ENCODE peak calls at places on chromosomes 16 and 17, in four cellular contexts. One of them, this sample, is unnamed.

GRCh38 chr16:57535680-57536305 is 578 bp downstream of the CCDC102A start:
- DNase-seq in HCT116: peak; percentile 79
- DNase-seq in astrocyte of the spinal cord: peak; percentile 89
- DNase-seq in GM20000: peak; percentile 99
- DNase-seq in this sample: peak; percentile 93

GRCh38 chr17:3762922-3763776 is 37.8 kb downstream of the ITGAE start:
- DNase-seq in astrocyte of the spinal cord: no peak
- DNase-seq in GM20000: peak; percentile 81
- DNase-seq in HCT116: no peak
- DNase-seq in this sample: no peak

GRCh38 chr17:64230551-64231408 is 32.3 kb downstream of the TEX2 start:
- DNase-seq in HCT116: no peak
- DNase-seq in astrocyte of the spinal cord: peak; percentile 93
- DNase-seq in GM20000: no peak
- DNase-seq in this sample: peak; percentile 21

GRCh38 chr16:87924041-87924851 is 12.1 kb downstream of the CA5A start:
- DNase-seq in GM20000: peak; percentile 88
- DNase-seq in astrocyte of the spinal cord: no peak
- DNase-seq in HCT116: no peak
- DNase-seq in this sample: peak; percentile 26

GRCh38 chr16:50602531-50603205 is 54.5 kb downstream of the NKD1 start:
- DNase-seq in GM20000: no peak
- DNase-seq in HCT116: no peak
- DNase-seq in astrocyte of the spinal cord: no peak
- DNase-seq in this sample: no peak

GRCh38 chr17:15447928-15448579 is 19.4 kb downstream of the CDRT4 start:
- DNase-seq in HCT116: no peak
- DNase-seq in astrocyte of the spinal cord: no peak
- DNase-seq in GM20000: no peak
- DNase-seq in this sample: no peak

GRCh38 chr17:3888343-3889171 is 4.3 kb downstream of the CAMKK1 start:
- DNase-seq in GM20000: no peak
- DNase-seq in HCT116: peak; percentile 72
- DNase-seq in astrocyte of the spinal cord: peak; percentile 95
- DNase-seq in this sample: peak; percentile 75

GRCh38 chr17:63696381-63696961 is 3.5 kb downstream of the LIMD2 start:
- DNase-seq in astrocyte of the spinal cord: peak; percentile 34
- DNase-seq in GM20000: peak; percentile 70
- DNase-seq in HCT116: peak; percentile 21
- DNase-seq in this sample: peak; percentile 79

GRCh38 chr17:28169621-28170349 is 127.3 kb downstream of the NLK start:
- DNase-seq in HCT116: no peak
- DNase-seq in GM20000: no peak
- DNase-seq in astrocyte of the spinal cord: no peak
- DNase-seq in this sample: no peak

DNA sequence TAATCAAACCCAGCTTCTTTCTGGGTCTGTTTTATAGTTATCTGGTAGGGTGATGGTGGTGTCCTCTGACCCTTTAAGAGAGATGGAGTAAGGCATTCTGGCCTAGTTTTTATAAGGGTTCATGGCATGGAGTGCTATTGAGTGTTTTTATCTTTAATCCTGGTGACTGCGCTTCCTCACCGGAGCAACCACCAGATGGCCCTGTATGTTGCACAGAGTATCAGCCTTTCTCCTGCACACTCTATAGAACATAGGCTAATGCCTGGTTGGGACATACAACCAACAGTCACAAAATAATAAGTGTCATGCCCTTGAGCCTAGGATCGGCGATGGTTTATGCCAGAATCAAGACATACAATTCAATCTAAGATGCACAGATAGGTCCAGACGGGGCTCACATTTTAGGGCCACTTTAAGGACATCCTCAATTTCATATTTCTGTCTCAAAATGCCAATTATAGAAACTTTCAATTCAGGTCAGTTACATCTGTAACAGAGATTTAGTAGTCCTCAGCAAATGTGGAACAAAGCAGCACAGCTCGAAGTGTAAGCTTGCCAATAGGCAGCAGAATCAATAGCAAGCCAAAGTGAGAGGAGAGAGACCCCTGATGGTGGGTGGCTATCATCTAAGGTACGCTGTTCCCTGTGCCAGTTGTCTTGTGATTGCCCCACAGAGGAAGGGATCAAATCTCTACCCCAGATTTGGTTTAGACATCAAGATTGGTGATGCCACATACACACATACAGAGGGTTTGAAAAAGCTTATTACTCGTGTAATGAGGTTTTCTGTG is 37.2 kb upstream of the HOXB9 start:
- DNase-seq in HCT116: no peak
- DNase-seq in astrocyte of the spinal cord: no peak
- DNase-seq in GM20000: no peak
- DNase-seq in this sample: no peak
- TF ChIP-seq CTCF in HCT116: peak; percentile 44
- TF ChIP-seq CTCF in astrocyte of the spinal cord: peak; percentile 34
- TF ChIP-seq CTCF in GM20000: no peak
- TF ChIP-seq CTCF in this sample: peak; percentile 52

DNA sequence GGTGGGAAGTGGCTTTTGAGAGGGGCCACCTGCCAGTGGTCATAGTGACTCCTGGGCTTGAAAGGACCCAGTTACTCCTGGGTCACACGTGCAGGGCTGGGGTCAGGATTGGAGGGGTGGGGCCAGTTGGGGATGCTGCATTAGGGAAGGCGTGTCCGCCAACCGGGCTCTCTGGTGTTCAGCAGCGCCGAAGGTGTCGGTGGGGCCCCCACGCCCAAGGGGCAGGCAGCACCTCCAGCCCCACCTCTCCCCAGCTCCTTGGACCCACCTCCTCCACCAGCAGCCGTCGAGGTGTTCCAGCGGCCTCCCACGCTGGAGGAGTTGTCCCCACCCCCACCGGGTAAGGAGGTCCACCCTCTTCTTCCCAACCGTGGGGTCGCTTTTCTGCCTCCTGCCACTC is 9.5 kb downstream of the ABI3 start:
- DNase-seq in astrocyte of the spinal cord: no peak
- DNase-seq in HCT116: no peak
- DNase-seq in GM20000: no peak
- DNase-seq in this sample: no peak
- TF ChIP-seq CTCF in astrocyte of the spinal cord: no peak
- TF ChIP-seq CTCF in HCT116: no peak
- TF ChIP-seq CTCF in GM20000: no peak
- TF ChIP-seq CTCF in this sample: no peak

DNA sequence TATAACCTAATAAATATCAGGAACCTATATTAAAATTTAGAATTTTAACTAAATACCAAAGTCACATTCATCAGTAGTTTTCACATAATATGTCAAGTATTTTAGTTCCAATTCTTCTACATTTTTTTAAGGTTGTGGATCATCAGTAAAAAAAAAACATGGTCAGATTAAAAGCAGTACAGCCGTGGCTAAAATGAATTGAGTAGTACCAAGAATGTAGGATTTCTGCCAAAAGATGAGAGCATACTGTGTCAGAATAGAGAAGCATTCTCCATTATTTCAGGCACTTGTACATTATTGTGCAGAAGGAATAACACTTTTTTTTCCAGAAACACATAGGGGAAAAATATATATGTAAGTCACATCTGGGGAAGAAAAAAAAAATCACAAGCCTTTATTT is 1176.1 kb downstream of the CDH11 start:
- DNase-seq in HCT116: no peak
- DNase-seq in GM20000: no peak
- DNase-seq in astrocyte of the spinal cord: peak; percentile 1
- DNase-seq in this sample: no peak
- TF ChIP-seq CTCF in HCT116: no peak
- TF ChIP-seq CTCF in GM20000: no peak
- TF ChIP-seq CTCF in astrocyte of the spinal cord: no peak
- TF ChIP-seq CTCF in this sample: no peak

DNA sequence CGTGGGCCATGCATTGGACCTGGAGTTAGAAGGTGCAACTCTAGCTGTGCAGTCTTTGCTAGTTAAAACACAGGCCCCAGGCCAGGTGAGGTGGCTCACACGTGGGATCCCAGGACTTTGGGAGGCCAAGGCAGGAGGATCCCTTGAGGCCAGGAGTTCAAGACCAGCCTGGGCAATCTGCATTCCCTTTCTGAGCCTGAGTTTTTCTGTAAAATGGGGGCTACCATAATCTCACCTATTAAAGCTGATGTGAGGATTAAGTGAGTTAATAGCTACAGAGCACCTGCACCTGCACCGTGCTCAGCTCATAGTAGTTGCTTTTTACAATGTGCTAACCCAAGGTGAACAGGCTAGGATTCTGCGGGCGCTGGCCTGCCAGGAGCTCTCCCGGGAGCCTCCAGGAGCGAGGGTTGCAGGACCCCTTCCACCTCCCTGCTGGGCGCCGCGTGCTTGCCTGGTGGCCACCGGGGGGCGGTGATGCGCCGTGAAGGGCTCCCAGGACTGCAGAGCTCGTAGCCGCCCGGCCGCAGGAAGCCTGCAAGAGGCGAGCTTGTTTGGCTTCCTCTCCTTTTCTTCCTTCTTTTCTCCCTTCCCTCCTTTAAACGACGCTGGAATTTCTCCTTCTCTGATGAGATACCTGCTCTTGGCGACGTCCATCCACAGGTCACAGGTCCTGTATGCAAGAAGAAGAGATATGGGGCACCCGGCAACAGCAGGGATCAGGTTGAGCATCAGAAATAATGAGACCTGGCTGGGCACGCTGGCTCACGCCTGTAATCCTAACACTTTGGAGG is 51.3 kb downstream of the ZFP90 start:
- DNase-seq in HCT116: peak; percentile 54
- DNase-seq in astrocyte of the spinal cord: peak; percentile 43
- DNase-seq in GM20000: peak; percentile 67
- DNase-seq in this sample: peak; percentile 82
- TF ChIP-seq CTCF in HCT116: peak; percentile 85
- TF ChIP-seq CTCF in astrocyte of the spinal cord: peak; percentile 82
- TF ChIP-seq CTCF in GM20000: no peak
- TF ChIP-seq CTCF in this sample: peak; percentile 91

DNA sequence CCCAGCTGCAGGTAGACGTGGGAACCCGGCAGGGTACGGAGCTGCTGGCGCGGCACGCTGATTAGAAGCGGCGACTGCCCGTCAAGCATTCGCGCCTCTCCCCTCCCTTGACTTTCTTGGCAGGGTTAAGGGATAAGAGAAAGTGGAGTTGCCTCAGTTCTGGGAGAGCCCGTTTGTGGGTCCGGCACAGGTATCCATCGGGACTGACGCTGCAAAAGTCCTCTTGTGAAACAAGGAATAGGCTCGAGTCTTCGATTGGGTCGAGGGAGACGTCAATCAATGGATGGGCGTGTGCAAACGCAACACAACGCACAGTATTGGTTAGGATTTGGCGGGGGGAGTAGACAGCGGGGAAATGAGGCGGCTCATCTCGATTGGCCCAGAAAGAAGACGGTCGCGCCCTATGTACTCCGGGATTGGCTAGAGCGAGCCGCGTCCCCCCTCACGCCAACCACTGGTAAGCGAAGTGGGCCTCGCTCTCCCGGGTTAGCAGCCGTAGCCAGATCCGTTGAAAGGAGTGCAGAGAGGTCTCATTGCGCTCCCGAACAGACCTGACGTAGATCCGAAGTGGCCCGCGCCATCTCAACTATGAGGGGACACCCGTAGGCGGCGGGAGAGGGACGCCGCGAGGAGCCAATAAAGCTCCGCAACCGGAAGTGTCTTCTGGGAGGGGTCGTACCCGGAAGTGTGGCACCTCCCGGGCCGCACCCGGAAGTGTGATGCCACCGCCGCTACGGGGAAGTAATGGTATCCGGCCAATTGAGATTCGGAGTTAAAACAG is at the start of gene MON1B:
- DNase-seq in GM20000: peak; percentile 96
- DNase-seq in HCT116: peak; percentile 98
- DNase-seq in astrocyte of the spinal cord: peak; percentile 99
- DNase-seq in this sample: peak; percentile 97
- TF ChIP-seq CTCF in GM20000: no peak
- TF ChIP-seq CTCF in HCT116: no peak
- TF ChIP-seq CTCF in astrocyte of the spinal cord: no peak
- TF ChIP-seq CTCF in this sample: peak; percentile 6

GRCh38 chr17:58960068-58960467 is 146.6 kb downstream of the TRIM37 start:
- DNase-seq in GM20000: peak; percentile 57
- DNase-seq in astrocyte of the spinal cord: peak; percentile 78
- DNase-seq in HCT116: peak; percentile 63
- DNase-seq in this sample: no peak
- TF ChIP-seq CTCF in GM20000: no peak
- TF ChIP-seq CTCF in astrocyte of the spinal cord: peak; percentile 47
- TF ChIP-seq CTCF in HCT116: peak; percentile 55
- TF ChIP-seq CTCF in this sample: peak; percentile 21

DNA sequence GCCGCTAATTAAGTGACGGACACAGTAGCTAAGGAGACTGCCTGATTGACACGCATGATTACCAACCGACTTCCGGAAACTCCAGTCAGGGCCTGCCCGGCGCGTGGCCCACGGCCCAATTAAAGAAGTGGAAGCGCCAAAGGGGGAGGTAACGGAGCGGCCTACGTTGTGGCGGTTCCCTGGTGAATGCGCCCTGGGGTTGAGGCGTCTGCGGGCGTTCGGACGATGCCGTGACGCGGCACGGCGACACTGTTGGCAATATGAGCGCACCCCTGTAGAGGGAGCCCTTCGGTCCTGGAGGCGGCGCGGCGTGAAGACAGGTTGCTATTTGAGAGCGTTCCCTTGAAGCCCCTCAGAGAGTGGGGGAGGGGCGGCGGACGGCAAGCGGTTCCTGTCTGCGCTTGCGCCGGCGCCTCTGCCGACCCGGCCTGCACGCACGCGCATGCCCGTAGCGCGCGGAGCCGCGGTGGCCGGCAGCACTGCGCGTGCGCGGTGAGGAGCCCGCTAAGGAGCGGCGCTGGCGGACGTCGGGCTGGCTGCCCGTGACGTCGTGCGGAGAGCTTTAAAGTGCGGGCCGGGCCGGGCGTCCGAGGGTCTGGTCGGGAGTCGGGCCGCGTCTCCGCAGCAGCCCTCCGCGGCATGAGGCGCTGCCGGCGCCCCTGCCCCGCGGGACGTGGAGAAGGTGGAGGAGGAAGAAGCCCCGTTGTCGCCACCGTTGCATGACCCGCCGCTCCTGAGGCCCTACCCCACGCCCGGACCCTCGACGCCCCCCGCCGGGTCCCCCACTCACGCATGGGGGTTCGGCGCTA is at the start of gene ALKBH5:
- DNase-seq in GM20000: peak; percentile 99
- DNase-seq in HCT116: peak; percentile 99
- DNase-seq in astrocyte of the spinal cord: peak; percentile 100
- DNase-seq in this sample: peak; percentile 98
- TF ChIP-seq CTCF in GM20000: no peak
- TF ChIP-seq CTCF in HCT116: peak; percentile 42
- TF ChIP-seq CTCF in astrocyte of the spinal cord: peak; percentile 43
- TF ChIP-seq CTCF in this sample: peak; percentile 55

GRCh38 chr17:82914375-82914774 is 74.6 kb upstream of the ZNF750 start:
- DNase-seq in GM20000: peak; percentile 81
- DNase-seq in HCT116: no peak
- DNase-seq in astrocyte of the spinal cord: no peak
- DNase-seq in this sample: no peak
- TF ChIP-seq CTCF in GM20000: peak; percentile 23
- TF ChIP-seq CTCF in HCT116: no peak
- TF ChIP-seq CTCF in astrocyte of the spinal cord: peak; percentile 23
- TF ChIP-seq CTCF in this sample: no peak

This sample was measured in WERI-Rb-1.